ENCODE peak calls at places on chromosome X, in four cellular contexts. One of them, this sample, is unnamed.
A peak's percentile ranks its signal among the peaks of the same experiment; 100 is the strongest.

GRCh38 chrX:3250946-3251345 is 95.5 kb downstream of the MXRA5 start:
- DNase-seq in AG10803: peak; percentile 39
- DNase-seq in cardiac muscle cell: no peak
- DNase-seq in astrocyte of the spinal cord: no peak
- DNase-seq in this sample: no peak

GRCh38 chrX:155071694-155072215 is 447 bp downstream of the BRCC3 start:
- DNase-seq in AG10803: no peak
- DNase-seq in cardiac muscle cell: no peak
- DNase-seq in astrocyte of the spinal cord: no peak
- DNase-seq in this sample: no peak

GRCh38 chrX:50448565-50448964 is 22.1 kb downstream of the DGKK start:
- DNase-seq in AG10803: no peak
- DNase-seq in cardiac muscle cell: no peak
- DNase-seq in astrocyte of the spinal cord: no peak
- DNase-seq in this sample: no peak

GRCh38 chrX:103533428-103534216 is 14.3 kb upstream of the RAB40A start:
- DNase-seq in AG10803: peak; percentile 63
- DNase-seq in cardiac muscle cell: peak; percentile 81
- DNase-seq in astrocyte of the spinal cord: peak; percentile 75
- DNase-seq in this sample: peak; percentile 39

GRCh38 chrX:73965833-73966232 is 338.1 kb upstream of the ZCCHC13 start:
- DNase-seq in AG10803: no peak
- DNase-seq in cardiac muscle cell: no peak
- DNase-seq in astrocyte of the spinal cord: no peak
- DNase-seq in this sample: no peak

GRCh38 chrX:130109429-130110378 is 593 bp downstream of the ELF4 start:
- DNase-seq in AG10803: peak; percentile 25
- DNase-seq in cardiac muscle cell: no peak
- DNase-seq in astrocyte of the spinal cord: no peak
- DNase-seq in this sample: peak; percentile 19

GRCh38 chrX:3518870-3519269 is 172.4 kb upstream of the MXRA5 start:
- DNase-seq in AG10803: peak; percentile 96
- DNase-seq in cardiac muscle cell: no peak
- DNase-seq in astrocyte of the spinal cord: peak; percentile 89
- DNase-seq in this sample: peak; percentile 11

GRCh38 chrX:97096385-97096784 is 212.7 kb downstream of the RPA4 start:
- DNase-seq in AG10803: peak; percentile 0
- DNase-seq in cardiac muscle cell: no peak
- DNase-seq in astrocyte of the spinal cord: no peak
- DNase-seq in this sample: no peak

GRCh38 chrX:75784689-75785491 is at the start of gene MAGEE2:
- DNase-seq in AG10803: no peak
- DNase-seq in cardiac muscle cell: no peak
- DNase-seq in astrocyte of the spinal cord: no peak
- DNase-seq in this sample: no peak